ENCODE peak calls at places on chromosomes 1 and 21, in eight cellular contexts. S is GM03348, E is Calu3, O is activated T-cell treated with anti-CD3 and anti-CD28 coated beads for 24 hours, D is omental fat pad, Q is HTR-8/SVneo, J is HEK293T, C is KG1. G is an unnamed sample.

GRCh38 chr1:52305417-52306226 is 60.4 kb downstream of the CC2D1B start:
- DNase-seq in S (no peak), Q (no peak), D (no peak), J (no peak), O (no peak), E (no peak), C (no peak), G (no peak)

GRCh38 chr1:171055966-171056643 is 34.6 kb upstream of the FMO3 start:
- DNase-seq in E (no peak), D (no peak), C (no peak), J (no peak), Q (no peak), S (no peak), O (no peak), G (no peak)

GRCh38 chr1:30273021-30273325 is 450.4 kb downstream of the MATN1 start:
- DNase-seq in S (no peak), Q (no peak), E (no peak), O (no peak), J (no peak), C (no peak), D (no peak), G (no peak)

GRCh38 chr1:10251325-10252103 is 41.1 kb downstream of the KIF1B start:
- DNase-seq in Q (no peak), E (no peak), C (no peak), J (no peak), D (no peak), O (no peak), S (peak), G (no peak)

GRCh38 chr1:18865176-18865575 is 5.7 kb upstream of the TAS1R2 start:
- DNase-seq in Q (no peak), C (no peak), S (no peak), J (no peak), O (no peak), D (no peak), E (no peak), G (no peak)

GRCh38 chr1:8889925-8890785 is 11.7 kb upstream of the ENO1 start:
- DNase-seq in S (peak), O (no peak), Q (no peak), D (peak), J (no peak), E (peak), C (no peak), G (peak)

GRCh38 chr1:230270185-230270939 is 155.8 kb downstream of the PGBD5 start:
- DNase-seq in J (no peak), D (no peak), S (peak), E (no peak), C (peak), O (peak), Q (no peak), G (no peak)

GRCh38 chr1:81781749-81782148 is 19.0 kb upstream of the ADGRL2 start:
- DNase-seq in C (no peak), J (peak), O (no peak), D (no peak), E (no peak), Q (no peak), S (no peak), G (no peak)

GRCh38 chr1:110118636-110119396 is 6.6 kb downstream of the UBL4B start:
- DNase-seq in E (peak), O (peak), Q (no peak), C (no peak), J (no peak), S (no peak), D (no peak), G (no peak)

GRCh38 chr21:36859744-36860501 is 106.5 kb downstream of the HLCS start:
- DNase-seq in D (no peak), S (peak), E (peak), J (peak), O (peak), C (no peak), Q (peak), G (peak)

GRCh38 chr1:72530646-72531045 is 248.3 kb upstream of the NEGR1 start:
- DNase-seq in D (no peak), O (no peak), S (no peak), C (no peak), J (no peak), Q (no peak), E (no peak), G (no peak)

GRCh38 chr21:46597031-46597430 is 7.9 kb downstream of the S100B start:
- DNase-seq in E (no peak), J (no peak), C (no peak), Q (no peak), S (no peak), O (no peak), D (no peak), G (no peak)

G was measured in tibial artery.